ENCODE peak calls at places on chromosomes 16 and 17, in nine cellular contexts. One of them, this sample, is unnamed.

GRCh38 chr17:75927286-75927922 is 13.4 kb downstream of the FBF1 start:
- DNase-seq in Caki2: no peak
- DNase-seq in Daoy: no peak
- DNase-seq in activated naive CD4-positive, alpha-beta T cell: no peak
- DNase-seq in substantia nigra: no peak
- DNase-seq in T-helper 1 cell: no peak
- DNase-seq in stimulated activated CD8-positive, alpha-beta memory T cell treated with anti-CD3 and anti-CD28 coated beads, Interleukin-7, amount 100 ng/mL, for 1 hour: no peak
- DNase-seq in RWPE1: peak
- DNase-seq in OCI-M1: peak
- DNase-seq in this sample: no peak

GRCh38 chr16:67555795-67556212 is 6.5 kb upstream of the CTCF start:
- DNase-seq in OCI-M1: no peak
- DNase-seq in Caki2: no peak
- DNase-seq in stimulated activated CD8-positive, alpha-beta memory T cell treated with anti-CD3 and anti-CD28 coated beads, Interleukin-7, amount 100 ng/mL, for 1 hour: no peak
- DNase-seq in T-helper 1 cell: peak
- DNase-seq in activated naive CD4-positive, alpha-beta T cell: no peak
- DNase-seq in substantia nigra: no peak
- DNase-seq in RWPE1: peak
- DNase-seq in Daoy: peak
- DNase-seq in this sample: peak

GRCh38 chr16:80666378-80667257 is 125.8 kb downstream of the DYNLRB2 start:
- DNase-seq in Daoy: no peak
- DNase-seq in activated naive CD4-positive, alpha-beta T cell: no peak
- DNase-seq in Caki2: no peak
- DNase-seq in stimulated activated CD8-positive, alpha-beta memory T cell treated with anti-CD3 and anti-CD28 coated beads, Interleukin-7, amount 100 ng/mL, for 1 hour: no peak
- DNase-seq in substantia nigra: no peak
- DNase-seq in RWPE1: no peak
- DNase-seq in T-helper 1 cell: no peak
- DNase-seq in OCI-M1: no peak
- DNase-seq in this sample: no peak

GRCh38 chr16:84789431-84789830 is 30.4 kb upstream of the CRISPLD2 start:
- DNase-seq in Caki2: no peak
- DNase-seq in activated naive CD4-positive, alpha-beta T cell: no peak
- DNase-seq in substantia nigra: no peak
- DNase-seq in stimulated activated CD8-positive, alpha-beta memory T cell treated with anti-CD3 and anti-CD28 coated beads, Interleukin-7, amount 100 ng/mL, for 1 hour: no peak
- DNase-seq in OCI-M1: no peak
- DNase-seq in T-helper 1 cell: no peak
- DNase-seq in Daoy: no peak
- DNase-seq in RWPE1: no peak
- DNase-seq in this sample: no peak

GRCh38 chr17:80349437-80350160 is 65.4 kb upstream of the ENDOV start:
- DNase-seq in substantia nigra: no peak
- DNase-seq in Daoy: no peak
- DNase-seq in stimulated activated CD8-positive, alpha-beta memory T cell treated with anti-CD3 and anti-CD28 coated beads, Interleukin-7, amount 100 ng/mL, for 1 hour: no peak
- DNase-seq in T-helper 1 cell: no peak
- DNase-seq in activated naive CD4-positive, alpha-beta T cell: no peak
- DNase-seq in OCI-M1: no peak
- DNase-seq in Caki2: no peak
- DNase-seq in RWPE1: no peak
- DNase-seq in this sample: peak

GRCh38 chr17:19460695-19461094 is 49.7 kb downstream of the RNF112 start:
- DNase-seq in activated naive CD4-positive, alpha-beta T cell: no peak
- DNase-seq in RWPE1: no peak
- DNase-seq in T-helper 1 cell: no peak
- DNase-seq in Caki2: no peak
- DNase-seq in Daoy: no peak
- DNase-seq in stimulated activated CD8-positive, alpha-beta memory T cell treated with anti-CD3 and anti-CD28 coated beads, Interleukin-7, amount 100 ng/mL, for 1 hour: no peak
- DNase-seq in OCI-M1: no peak
- DNase-seq in substantia nigra: no peak
- DNase-seq in this sample: peak

GRCh38 chr17:42179911-42180410 is 981 bp downstream of the KCNH4 start:
- DNase-seq in stimulated activated CD8-positive, alpha-beta memory T cell treated with anti-CD3 and anti-CD28 coated beads, Interleukin-7, amount 100 ng/mL, for 1 hour: no peak
- DNase-seq in Caki2: peak
- DNase-seq in RWPE1: peak
- DNase-seq in Daoy: peak
- DNase-seq in T-helper 1 cell: no peak
- DNase-seq in substantia nigra: no peak
- DNase-seq in activated naive CD4-positive, alpha-beta T cell: no peak
- DNase-seq in OCI-M1: peak
- DNase-seq in this sample: peak

GRCh38 chr17:2602597-2603017 is 9.2 kb downstream of the PAFAH1B1 start:
- DNase-seq in T-helper 1 cell: no peak
- DNase-seq in Caki2: peak
- DNase-seq in Daoy: no peak
- DNase-seq in substantia nigra: no peak
- DNase-seq in RWPE1: no peak
- DNase-seq in OCI-M1: no peak
- DNase-seq in activated naive CD4-positive, alpha-beta T cell: no peak
- DNase-seq in stimulated activated CD8-positive, alpha-beta memory T cell treated with anti-CD3 and anti-CD28 coated beads, Interleukin-7, amount 100 ng/mL, for 1 hour: no peak
- DNase-seq in this sample: peak

GRCh38 chr17:49969134-49969759 is at the start of gene DLX4:
- DNase-seq in Caki2: no peak
- DNase-seq in substantia nigra: no peak
- DNase-seq in stimulated activated CD8-positive, alpha-beta memory T cell treated with anti-CD3 and anti-CD28 coated beads, Interleukin-7, amount 100 ng/mL, for 1 hour: no peak
- DNase-seq in RWPE1: peak
- DNase-seq in OCI-M1: no peak
- DNase-seq in T-helper 1 cell: no peak
- DNase-seq in Daoy: no peak
- DNase-seq in activated naive CD4-positive, alpha-beta T cell: peak
- DNase-seq in this sample: no peak

GRCh38 chr16:85717393-85718152 is 28.8 kb upstream of the GINS2 start:
- DNase-seq in Daoy: peak
- DNase-seq in stimulated activated CD8-positive, alpha-beta memory T cell treated with anti-CD3 and anti-CD28 coated beads, Interleukin-7, amount 100 ng/mL, for 1 hour: no peak
- DNase-seq in RWPE1: no peak
- DNase-seq in Caki2: peak
- DNase-seq in OCI-M1: peak
- DNase-seq in T-helper 1 cell: peak
- DNase-seq in activated naive CD4-positive, alpha-beta T cell: peak
- DNase-seq in substantia nigra: no peak
- DNase-seq in this sample: peak

GRCh38 chr16:75764154-75764768 is 38.0 kb upstream of the CPHXL start:
- DNase-seq in T-helper 1 cell: peak
- DNase-seq in RWPE1: peak
- DNase-seq in OCI-M1: peak
- DNase-seq in Caki2: peak
- DNase-seq in activated naive CD4-positive, alpha-beta T cell: peak
- DNase-seq in stimulated activated CD8-positive, alpha-beta memory T cell treated with anti-CD3 and anti-CD28 coated beads, Interleukin-7, amount 100 ng/mL, for 1 hour: peak
- DNase-seq in substantia nigra: no peak
- DNase-seq in Daoy: peak
- DNase-seq in this sample: peak

GRCh38 chr16:54241525-54241924 is 45.1 kb downstream of the IRX3 start:
- DNase-seq in activated naive CD4-positive, alpha-beta T cell: no peak
- DNase-seq in T-helper 1 cell: no peak
- DNase-seq in RWPE1: no peak
- DNase-seq in stimulated activated CD8-positive, alpha-beta memory T cell treated with anti-CD3 and anti-CD28 coated beads, Interleukin-7, amount 100 ng/mL, for 1 hour: no peak
- DNase-seq in substantia nigra: no peak
- DNase-seq in Daoy: no peak
- DNase-seq in OCI-M1: no peak
- DNase-seq in Caki2: no peak
- DNase-seq in this sample: no peak

GRCh38 chr17:38588775-38589174 is 17.0 kb downstream of the SRCIN1 start:
- DNase-seq in Daoy: no peak
- DNase-seq in activated naive CD4-positive, alpha-beta T cell: no peak
- DNase-seq in RWPE1: no peak
- DNase-seq in stimulated activated CD8-positive, alpha-beta memory T cell treated with anti-CD3 and anti-CD28 coated beads, Interleukin-7, amount 100 ng/mL, for 1 hour: no peak
- DNase-seq in substantia nigra: no peak
- DNase-seq in T-helper 1 cell: no peak
- DNase-seq in Caki2: no peak
- DNase-seq in OCI-M1: no peak
- DNase-seq in this sample: no peak

GRCh38 chr16:55668337-55669281 is 12.8 kb downstream of the SLC6A2 start:
- DNase-seq in stimulated activated CD8-positive, alpha-beta memory T cell treated with anti-CD3 and anti-CD28 coated beads, Interleukin-7, amount 100 ng/mL, for 1 hour: no peak
- DNase-seq in T-helper 1 cell: no peak
- DNase-seq in RWPE1: peak
- DNase-seq in Caki2: peak
- DNase-seq in OCI-M1: no peak
- DNase-seq in activated naive CD4-positive, alpha-beta T cell: no peak
- DNase-seq in substantia nigra: no peak
- DNase-seq in Daoy: peak
- DNase-seq in this sample: peak

GRCh38 chr17:59757043-59757824 is 49.8 kb downstream of the VMP1 start:
- DNase-seq in activated naive CD4-positive, alpha-beta T cell: no peak
- DNase-seq in stimulated activated CD8-positive, alpha-beta memory T cell treated with anti-CD3 and anti-CD28 coated beads, Interleukin-7, amount 100 ng/mL, for 1 hour: no peak
- DNase-seq in Daoy: no peak
- DNase-seq in Caki2: no peak
- DNase-seq in T-helper 1 cell: no peak
- DNase-seq in RWPE1: no peak
- DNase-seq in OCI-M1: no peak
- DNase-seq in substantia nigra: no peak
- DNase-seq in this sample: no peak

GRCh38 chr16:51449441-51449840 is 298.4 kb upstream of the SALL1 start:
- DNase-seq in Daoy: no peak
- DNase-seq in Caki2: no peak
- DNase-seq in activated naive CD4-positive, alpha-beta T cell: no peak
- DNase-seq in OCI-M1: no peak
- DNase-seq in RWPE1: no peak
- DNase-seq in substantia nigra: no peak
- DNase-seq in T-helper 1 cell: no peak
- DNase-seq in stimulated activated CD8-positive, alpha-beta memory T cell treated with anti-CD3 and anti-CD28 coated beads, Interleukin-7, amount 100 ng/mL, for 1 hour: no peak
- DNase-seq in this sample: no peak

GRCh38 chr16:14309001-14309886 is 238.1 kb downstream of the MRTFB start:
- DNase-seq in activated naive CD4-positive, alpha-beta T cell: peak
- DNase-seq in T-helper 1 cell: peak
- DNase-seq in stimulated activated CD8-positive, alpha-beta memory T cell treated with anti-CD3 and anti-CD28 coated beads, Interleukin-7, amount 100 ng/mL, for 1 hour: no peak
- DNase-seq in RWPE1: peak
- DNase-seq in Daoy: no peak
- DNase-seq in OCI-M1: no peak
- DNase-seq in Caki2: no peak
- DNase-seq in substantia nigra: no peak
- DNase-seq in this sample: peak

GRCh38 chr17:9478889-9479288 is 96.7 kb downstream of the STX8 start:
- DNase-seq in Caki2: no peak
- DNase-seq in substantia nigra: no peak
- DNase-seq in RWPE1: no peak
- DNase-seq in activated naive CD4-positive, alpha-beta T cell: no peak
- DNase-seq in OCI-M1: no peak
- DNase-seq in T-helper 1 cell: no peak
- DNase-seq in stimulated activated CD8-positive, alpha-beta memory T cell treated with anti-CD3 and anti-CD28 coated beads, Interleukin-7, amount 100 ng/mL, for 1 hour: no peak
- DNase-seq in Daoy: no peak
- DNase-seq in this sample: no peak

GRCh38 chr17:37840576-37840975 is 83.6 kb upstream of the TBC1D3K start:
- DNase-seq in activated naive CD4-positive, alpha-beta T cell: no peak
- DNase-seq in T-helper 1 cell: no peak
- DNase-seq in OCI-M1: no peak
- DNase-seq in stimulated activated CD8-positive, alpha-beta memory T cell treated with anti-CD3 and anti-CD28 coated beads, Interleukin-7, amount 100 ng/mL, for 1 hour: no peak
- DNase-seq in Daoy: no peak
- DNase-seq in Caki2: no peak
- DNase-seq in substantia nigra: no peak
- DNase-seq in RWPE1: no peak
- DNase-seq in this sample: no peak

GRCh38 chr17:5832886-5833285 is 237.3 kb upstream of the WSCD1 start:
- DNase-seq in T-helper 1 cell: no peak
- DNase-seq in activated naive CD4-positive, alpha-beta T cell: no peak
- DNase-seq in substantia nigra: no peak
- DNase-seq in Caki2: peak
- DNase-seq in stimulated activated CD8-positive, alpha-beta memory T cell treated with anti-CD3 and anti-CD28 coated beads, Interleukin-7, amount 100 ng/mL, for 1 hour: no peak
- DNase-seq in RWPE1: peak
- DNase-seq in OCI-M1: no peak
- DNase-seq in Daoy: peak
- DNase-seq in this sample: peak

GRCh38 chr16:9518054-9518453 is 426.6 kb downstream of the HAPSTR1 start:
- DNase-seq in activated naive CD4-positive, alpha-beta T cell: no peak
- DNase-seq in Daoy: no peak
- DNase-seq in RWPE1: no peak
- DNase-seq in OCI-M1: no peak
- DNase-seq in T-helper 1 cell: no peak
- DNase-seq in substantia nigra: no peak
- DNase-seq in stimulated activated CD8-positive, alpha-beta memory T cell treated with anti-CD3 and anti-CD28 coated beads, Interleukin-7, amount 100 ng/mL, for 1 hour: no peak
- DNase-seq in Caki2: no peak
- DNase-seq in this sample: peak

GRCh38 chr17:76556759-76557367 is 17.0 kb downstream of the PRCD start:
- DNase-seq in substantia nigra: no peak
- DNase-seq in T-helper 1 cell: peak
- DNase-seq in Caki2: no peak
- DNase-seq in OCI-M1: peak
- DNase-seq in Daoy: peak
- DNase-seq in activated naive CD4-positive, alpha-beta T cell: peak
- DNase-seq in stimulated activated CD8-positive, alpha-beta memory T cell treated with anti-CD3 and anti-CD28 coated beads, Interleukin-7, amount 100 ng/mL, for 1 hour: no peak
- DNase-seq in RWPE1: no peak
- DNase-seq in this sample: peak

GRCh38 chr16:50323335-50324011 is 45.3 kb downstream of the BRD7 start:
- DNase-seq in Caki2: peak
- DNase-seq in activated naive CD4-positive, alpha-beta T cell: no peak
- DNase-seq in Daoy: no peak
- DNase-seq in RWPE1: peak
- DNase-seq in substantia nigra: no peak
- DNase-seq in OCI-M1: peak
- DNase-seq in stimulated activated CD8-positive, alpha-beta memory T cell treated with anti-CD3 and anti-CD28 coated beads, Interleukin-7, amount 100 ng/mL, for 1 hour: no peak
- DNase-seq in T-helper 1 cell: no peak
- DNase-seq in this sample: peak

GRCh38 chr17:30550512-30551273 is 73.5 kb downstream of the GOSR1 start:
- DNase-seq in Caki2: no peak
- DNase-seq in activated naive CD4-positive, alpha-beta T cell: no peak
- DNase-seq in RWPE1: peak
- DNase-seq in stimulated activated CD8-positive, alpha-beta memory T cell treated with anti-CD3 and anti-CD28 coated beads, Interleukin-7, amount 100 ng/mL, for 1 hour: no peak
- DNase-seq in OCI-M1: peak
- DNase-seq in Daoy: peak
- DNase-seq in T-helper 1 cell: no peak
- DNase-seq in substantia nigra: no peak
- DNase-seq in this sample: peak

GRCh38 chr17:3536736-3537135 is 20.9 kb downstream of the TRPV3 start:
- DNase-seq in activated naive CD4-positive, alpha-beta T cell: no peak
- DNase-seq in OCI-M1: no peak
- DNase-seq in stimulated activated CD8-positive, alpha-beta memory T cell treated with anti-CD3 and anti-CD28 coated beads, Interleukin-7, amount 100 ng/mL, for 1 hour: no peak
- DNase-seq in Daoy: no peak
- DNase-seq in RWPE1: no peak
- DNase-seq in Caki2: no peak
- DNase-seq in T-helper 1 cell: no peak
- DNase-seq in substantia nigra: no peak
- DNase-seq in this sample: no peak